ENCODE peak calls at places on chromosomes 2 and 18, in seven cellular contexts. P, Z, D, S, E, F and T are unnamed samples.
A peak's percentile ranks its signal among the peaks of the same experiment; 100 is the strongest.

GRCh38 chr2:163751696-163752095 is 15.9 kb upstream of the FIGN start:
- DNase-seq in D (no peak), F (no peak), Z (no peak), S (no peak), E (no peak), P (no peak), T (no peak)

GRCh38 chr2:15560404-15560987 is 638 bp downstream of the NBAS start:
- DNase-seq in P (no peak), D (peak; percentile 46), Z (no peak), S (peak; percentile 46), F (peak; percentile 68), E (peak; percentile 23), T (no peak)

GRCh38 chr2:199131256-199131655 is 326.5 kb downstream of the SATB2 start:
- DNase-seq in F (no peak), P (no peak), S (no peak), E (no peak), Z (no peak), D (no peak), T (no peak)

GRCh38 chr2:74538881-74539339 is 9.2 kb downstream of the HTRA2 start:
- DNase-seq in S (no peak), E (no peak), P (peak; percentile 40), Z (no peak), F (no peak), D (no peak), T (no peak)

GRCh38 chr2:169426069-169426663 is 53.1 kb upstream of the BBS5 start:
- DNase-seq in D (no peak), Z (no peak), P (no peak), S (no peak), E (no peak), F (no peak), T (no peak)

GRCh38 chr2:62439425-62439824 is 66.6 kb downstream of the TMEM17 start:
- DNase-seq in Z (no peak), D (no peak), E (no peak), F (no peak), S (no peak), P (no peak), T (no peak)

GRCh38 chr2:235366847-235367246 is 127.0 kb upstream of the AGAP1 start:
- DNase-seq in E (no peak), F (no peak), D (no peak), Z (no peak), P (no peak), S (no peak), T (no peak)

GRCh38 chr2:236653863-236654262 is 84.2 kb downstream of the ACKR3 start:
- DNase-seq in F (no peak), P (no peak), E (no peak), S (no peak), Z (no peak), D (no peak), T (no peak)

GRCh38 chr2:112924348-112924747 is 13.4 kb downstream of the IL37 start:
- DNase-seq in S (no peak), E (no peak), P (no peak), D (no peak), F (no peak), Z (no peak), T (no peak)

GRCh38 chr2:157125685-157126084 is 131.8 kb upstream of the GALNT5 start:
- DNase-seq in E (no peak), F (no peak), S (no peak), Z (no peak), D (no peak), P (no peak), T (no peak)

GRCh38 chr18:38329145-38329544 is 763.5 kb upstream of the CELF4 start:
- DNase-seq in S (no peak), P (no peak), E (no peak), Z (no peak), F (no peak), D (no peak), T (no peak)

GRCh38 chr2:106285237-106285829 is 91.2 kb upstream of the UXS1 start:
- DNase-seq in Z (no peak), E (peak; percentile 63), D (no peak), F (no peak), P (no peak), S (no peak), T (no peak)

GRCh38 chr2:191803007-191803406 is 43.9 kb downstream of the CAVIN2 start:
- DNase-seq in P (no peak), F (no peak), D (no peak), Z (no peak), E (no peak), S (no peak), T (no peak)

GRCh38 chr2:137117385-137117784 is 352.0 kb downstream of the THSD7B start:
- DNase-seq in F (no peak), E (peak; percentile 38), S (no peak), D (no peak), P (no peak), Z (no peak), T (no peak)

GRCh38 chr18:45386256-45386655 is 229.0 kb upstream of the SLC14A2 start:
- DNase-seq in E (peak; percentile 27), P (no peak), F (peak; percentile 39), S (peak; percentile 5), Z (no peak), D (peak; percentile 69), T (no peak)
- TF ChIP-seq CTCF in E (peak; percentile 64), P (peak; percentile 53), F (peak; percentile 68), S (peak; percentile 32), Z (no peak), D (peak; percentile 80), T (peak; percentile 29)

GRCh38 chr2:44894058-44894457 is 47.4 kb upstream of the SIX3 start:
- DNase-seq in F (no peak), D (no peak), P (peak; percentile 28), E (no peak), S (no peak), Z (no peak), T (no peak)
- H3K4me3 ChIP-seq in F (no peak overlapping the region), D (no peak overlapping the region), P (peak overlapping the region; percentile 13), E (no peak overlapping the region), S (no peak overlapping the region), Z (no peak overlapping the region), T (no peak overlapping the region)

GRCh38 chr2:150688016-150688415 is 200.5 kb upstream of the RND3 start:
- DNase-seq in S (no peak), D (no peak), E (no peak), F (no peak), P (no peak), Z (no peak), T (no peak)
- TF ChIP-seq SIN3A in S (no peak), D (no peak), E (no peak), F (no peak), P (no peak), Z (no peak), T (no peak)

GRCh38 chr2:187658952-187659525 is 104.8 kb upstream of the TFPI start:
- DNase-seq in D (no peak), F (peak; percentile 11), Z (peak; percentile 21), S (no peak), E (peak; percentile 24), P (no peak), T (no peak)
- TF ChIP-seq CTCF in D (peak; percentile 2), F (peak; percentile 43), Z (no peak), S (peak; percentile 42), E (peak; percentile 30), P (peak; percentile 11), T (peak; percentile 61)

GRCh38 chr2:78993518-78994148 is 31.9 kb upstream of the REG3G start:
- DNase-seq in P (no peak), E (no peak), D (peak; percentile 67), S (no peak), F (no peak), Z (no peak), T (no peak)
- H3K4me3 ChIP-seq in P (no peak overlapping the region), E (no peak overlapping the region), D (peak overlapping the region; percentile 60), S (no peak overlapping the region), F (no peak overlapping the region), Z (no peak overlapping the region), T (no peak overlapping the region)

GRCh38 chr2:42238644-42239288 is 69.6 kb downstream of the EML4 start:
- DNase-seq in Z (peak; percentile 6), D (peak; percentile 63), E (peak; percentile 53), S (no peak), F (no peak), P (no peak), T (peak; percentile 24)
- TF ChIP-seq SIN3A in Z (no peak), D (no peak), E (no peak), S (no peak), F (no peak), P (no peak), T (no peak)